ENCODE peak calls at places on chromosomes 2 and 18, in eight cellular contexts. One of them, this sample, is unnamed.

GRCh38 chr2:3246928-3247714 is 130.5 kb downstream of the EIPR1 start:
- DNase-seq in transverse colon: no peak
- DNase-seq in heart left ventricle: no peak
- DNase-seq in right cardiac atrium: no peak
- DNase-seq in cardiac muscle cell: no peak
- DNase-seq in H9: no peak
- DNase-seq in substantia nigra: no peak
- DNase-seq in hepatocyte: peak; percentile 4
- DNase-seq in this sample: no peak

GRCh38 chr18:80200171-80200931 is 47.0 kb downstream of the PARD6G start:
- DNase-seq in transverse colon: no peak
- DNase-seq in heart left ventricle: no peak
- DNase-seq in right cardiac atrium: no peak
- DNase-seq in cardiac muscle cell: peak; percentile 10
- DNase-seq in H9: peak; percentile 54
- DNase-seq in substantia nigra: peak; percentile 36
- DNase-seq in hepatocyte: peak; percentile 39
- DNase-seq in this sample: peak; percentile 47

GRCh38 chr2:80238692-80239469 is 65.7 kb downstream of the LRRTM1 start:
- DNase-seq in transverse colon: peak; percentile 58
- DNase-seq in heart left ventricle: no peak
- DNase-seq in right cardiac atrium: no peak
- DNase-seq in cardiac muscle cell: peak; percentile 6
- DNase-seq in H9: peak; percentile 43
- DNase-seq in substantia nigra: peak; percentile 3
- DNase-seq in hepatocyte: peak; percentile 43
- DNase-seq in this sample: peak; percentile 30

GRCh38 chr2:11692966-11693521 is 23.0 kb upstream of the NTSR2 start:
- DNase-seq in transverse colon: peak; percentile 77
- DNase-seq in heart left ventricle: peak; percentile 50
- DNase-seq in right cardiac atrium: no peak
- DNase-seq in cardiac muscle cell: peak; percentile 73
- DNase-seq in H9: peak; percentile 71
- DNase-seq in substantia nigra: peak; percentile 43
- DNase-seq in hepatocyte: peak; percentile 92
- DNase-seq in this sample: peak; percentile 29

GRCh38 chr18:59383831-59384230 is 24.8 kb upstream of the LMAN1 start:
- DNase-seq in transverse colon: no peak
- DNase-seq in heart left ventricle: no peak
- DNase-seq in right cardiac atrium: no peak
- DNase-seq in cardiac muscle cell: no peak
- DNase-seq in H9: no peak
- DNase-seq in substantia nigra: no peak
- DNase-seq in hepatocyte: no peak
- DNase-seq in this sample: no peak

GRCh38 chr18:79479114-79479760 is 83.5 kb downstream of the NFATC1 start:
- DNase-seq in transverse colon: no peak
- DNase-seq in heart left ventricle: peak; percentile 23
- DNase-seq in right cardiac atrium: peak; percentile 49
- DNase-seq in cardiac muscle cell: no peak
- DNase-seq in H9: no peak
- DNase-seq in substantia nigra: no peak
- DNase-seq in hepatocyte: no peak
- DNase-seq in this sample: no peak

GRCh38 chr18:45066868-45067267 is 386.2 kb downstream of the SETBP1 start:
- DNase-seq in transverse colon: no peak
- DNase-seq in heart left ventricle: peak; percentile 72
- DNase-seq in right cardiac atrium: no peak
- DNase-seq in cardiac muscle cell: peak; percentile 12
- DNase-seq in H9: no peak
- DNase-seq in substantia nigra: no peak
- DNase-seq in hepatocyte: no peak
- DNase-seq in this sample: no peak

GRCh38 chr2:47041891-47042684 is 113.0 kb downstream of the STPG4 start:
- DNase-seq in transverse colon: no peak
- DNase-seq in heart left ventricle: no peak
- DNase-seq in right cardiac atrium: no peak
- DNase-seq in cardiac muscle cell: no peak
- DNase-seq in H9: no peak
- DNase-seq in substantia nigra: no peak
- DNase-seq in hepatocyte: no peak
- DNase-seq in this sample: no peak

GRCh38 chr2:189379287-189379630 is 62.0 kb upstream of the WDR75 start:
- DNase-seq in transverse colon: no peak
- DNase-seq in heart left ventricle: no peak
- DNase-seq in right cardiac atrium: no peak
- DNase-seq in cardiac muscle cell: peak; percentile 52
- DNase-seq in H9: no peak
- DNase-seq in substantia nigra: no peak
- DNase-seq in hepatocyte: peak; percentile 13
- DNase-seq in this sample: no peak

GRCh38 chr2:100141906-100142305 is 484 bp downstream of the AFF3 start:
- DNase-seq in transverse colon: no peak
- DNase-seq in heart left ventricle: no peak
- DNase-seq in right cardiac atrium: no peak
- DNase-seq in cardiac muscle cell: no peak
- DNase-seq in H9: no peak
- DNase-seq in substantia nigra: no peak
- DNase-seq in hepatocyte: no peak
- DNase-seq in this sample: no peak

GRCh38 chr18:72823345-72823744 is 44.4 kb downstream of the NETO1 start:
- DNase-seq in transverse colon: no peak
- DNase-seq in heart left ventricle: no peak
- DNase-seq in right cardiac atrium: no peak
- DNase-seq in cardiac muscle cell: no peak
- DNase-seq in H9: no peak
- DNase-seq in substantia nigra: no peak
- DNase-seq in hepatocyte: no peak
- DNase-seq in this sample: no peak

GRCh38 chr2:190912731-190913130 is 32.1 kb downstream of the GLS start:
- DNase-seq in transverse colon: no peak
- DNase-seq in heart left ventricle: no peak
- DNase-seq in right cardiac atrium: no peak
- DNase-seq in cardiac muscle cell: peak; percentile 61
- DNase-seq in H9: no peak
- DNase-seq in substantia nigra: no peak
- DNase-seq in hepatocyte: no peak
- DNase-seq in this sample: no peak

GRCh38 chr2:234291765-234292204 is 205.1 kb downstream of the ARL4C start:
- DNase-seq in transverse colon: peak; percentile 75
- DNase-seq in heart left ventricle: peak; percentile 65
- DNase-seq in right cardiac atrium: peak; percentile 59
- DNase-seq in cardiac muscle cell: peak; percentile 80
- DNase-seq in H9: no peak
- DNase-seq in substantia nigra: no peak
- DNase-seq in hepatocyte: peak; percentile 52
- DNase-seq in this sample: no peak

GRCh38 chr2:234290671-234291070 is 206.2 kb downstream of the ARL4C start:
- DNase-seq in transverse colon: peak; percentile 60
- DNase-seq in heart left ventricle: peak; percentile 36
- DNase-seq in right cardiac atrium: peak; percentile 65
- DNase-seq in cardiac muscle cell: no peak
- DNase-seq in H9: no peak
- DNase-seq in substantia nigra: no peak
- DNase-seq in hepatocyte: no peak
- DNase-seq in this sample: no peak

GRCh38 chr2:234292205-234292954 is 204.5 kb downstream of the ARL4C start:
- DNase-seq in transverse colon: peak; percentile 33
- DNase-seq in heart left ventricle: no peak
- DNase-seq in right cardiac atrium: no peak
- DNase-seq in cardiac muscle cell: peak; percentile 90
- DNase-seq in H9: no peak
- DNase-seq in substantia nigra: no peak
- DNase-seq in hepatocyte: no peak
- DNase-seq in this sample: no peak

GRCh38 chr2:234292955-234293228 is 204.0 kb downstream of the ARL4C start:
- DNase-seq in transverse colon: no peak
- DNase-seq in heart left ventricle: no peak
- DNase-seq in right cardiac atrium: no peak
- DNase-seq in cardiac muscle cell: no peak
- DNase-seq in H9: no peak
- DNase-seq in substantia nigra: no peak
- DNase-seq in hepatocyte: no peak
- DNase-seq in this sample: no peak

GRCh38 chr2:234293973-234294372 is 202.9 kb downstream of the ARL4C start:
- DNase-seq in transverse colon: no peak
- DNase-seq in heart left ventricle: no peak
- DNase-seq in right cardiac atrium: no peak
- DNase-seq in cardiac muscle cell: no peak
- DNase-seq in H9: peak; percentile 47
- DNase-seq in substantia nigra: no peak
- DNase-seq in hepatocyte: no peak
- DNase-seq in this sample: no peak
- H3K27ac ChIP-seq in transverse colon: peak overlapping the region; percentile 51
- H3K27ac ChIP-seq in heart left ventricle: no peak overlapping the region
- H3K27ac ChIP-seq in right cardiac atrium: no peak overlapping the region
- H3K27ac ChIP-seq in cardiac muscle cell: no peak overlapping the region
- H3K27ac ChIP-seq in H9: no peak overlapping the region
- H3K27ac ChIP-seq in substantia nigra: no peak overlapping the region
- H3K27ac ChIP-seq in hepatocyte: no peak overlapping the region
- H3K27ac ChIP-seq in this sample: no peak overlapping the region

DNA sequence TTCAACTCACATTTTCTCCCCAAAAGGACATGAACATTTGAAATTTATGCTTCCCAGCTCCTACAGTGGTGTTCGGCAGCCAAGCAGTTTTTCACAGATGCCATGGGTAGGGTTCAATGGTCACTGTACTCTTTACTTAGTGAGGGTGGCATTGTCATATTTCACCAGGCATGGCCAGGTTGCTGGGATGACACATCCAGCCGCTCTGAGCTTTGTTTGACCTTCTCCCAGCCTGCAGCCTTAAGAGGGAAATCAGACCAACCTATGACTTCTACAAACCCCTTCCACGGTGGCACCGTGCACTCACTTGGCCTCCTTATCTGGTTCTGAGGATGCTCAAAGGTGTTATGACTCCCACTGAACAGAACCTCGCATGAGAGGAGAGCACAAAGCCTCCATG is 108.4 kb upstream of the SH3BP4 start:
- DNase-seq in transverse colon: no peak
- DNase-seq in heart left ventricle: no peak
- DNase-seq in right cardiac atrium: no peak
- DNase-seq in cardiac muscle cell: no peak
- DNase-seq in H9: no peak
- DNase-seq in substantia nigra: no peak
- DNase-seq in hepatocyte: no peak
- DNase-seq in this sample: no peak
- H3K27ac ChIP-seq in transverse colon: no peak overlapping the region
- H3K27ac ChIP-seq in heart left ventricle: no peak overlapping the region
- H3K27ac ChIP-seq in right cardiac atrium: no peak overlapping the region
- H3K27ac ChIP-seq in cardiac muscle cell: no peak overlapping the region
- H3K27ac ChIP-seq in H9: no peak overlapping the region
- H3K27ac ChIP-seq in substantia nigra: no peak overlapping the region
- H3K27ac ChIP-seq in hepatocyte: no peak overlapping the region
- H3K27ac ChIP-seq in this sample: no peak overlapping the region

DNA sequence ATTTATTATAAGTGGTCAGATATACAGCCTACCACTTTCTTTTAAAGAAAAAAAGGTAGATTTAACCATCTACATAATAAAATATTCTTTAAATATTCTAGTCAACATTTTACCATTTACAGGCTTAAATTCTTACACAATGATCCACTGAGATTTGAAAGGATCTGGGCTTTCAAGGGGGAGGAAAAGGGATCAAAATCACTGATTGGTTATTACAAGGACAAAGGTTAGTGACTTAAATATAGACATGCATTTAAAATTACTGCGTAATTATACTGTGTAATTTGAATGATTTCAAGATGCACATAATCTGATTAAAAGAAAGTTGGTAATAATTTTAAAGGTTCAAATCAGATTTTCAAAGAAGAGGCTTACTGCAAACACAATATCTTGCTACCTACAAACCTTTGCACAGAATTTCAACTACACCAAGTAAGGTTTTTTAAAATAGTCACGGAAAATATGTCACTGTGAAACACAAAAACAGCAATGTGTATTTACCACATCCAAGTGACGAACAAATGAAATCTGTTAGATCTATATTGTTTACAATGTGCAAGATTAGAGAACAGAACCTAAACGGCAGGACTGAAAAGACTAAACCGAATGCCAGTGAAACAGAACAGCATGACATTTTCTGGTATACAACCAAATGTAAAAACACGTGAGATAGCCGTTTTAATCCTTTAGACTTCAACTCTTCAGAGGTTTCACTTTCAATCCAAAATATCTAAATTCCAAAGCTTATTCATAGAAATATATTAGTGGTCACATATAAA is 40.8 kb downstream of the RTN4 start:
- DNase-seq in transverse colon: no peak
- DNase-seq in heart left ventricle: no peak
- DNase-seq in right cardiac atrium: no peak
- DNase-seq in cardiac muscle cell: no peak
- DNase-seq in H9: no peak
- DNase-seq in substantia nigra: no peak
- DNase-seq in hepatocyte: no peak
- DNase-seq in this sample: no peak
- H3K27ac ChIP-seq in transverse colon: peak overlapping the region; percentile 82
- H3K27ac ChIP-seq in heart left ventricle: no peak overlapping the region
- H3K27ac ChIP-seq in right cardiac atrium: no peak overlapping the region
- H3K27ac ChIP-seq in cardiac muscle cell: no peak overlapping the region
- H3K27ac ChIP-seq in H9: no peak overlapping the region
- H3K27ac ChIP-seq in substantia nigra: peak overlapping the region; percentile 11
- H3K27ac ChIP-seq in hepatocyte: peak overlapping the region; percentile 81
- H3K27ac ChIP-seq in this sample: peak overlapping the region; percentile 79

GRCh38 chr2:134245340-134245984 is 8.4 kb upstream of the MGAT5 start:
- DNase-seq in transverse colon: peak; percentile 84
- DNase-seq in heart left ventricle: peak; percentile 78
- DNase-seq in right cardiac atrium: peak; percentile 82
- DNase-seq in cardiac muscle cell: peak; percentile 82
- DNase-seq in H9: peak; percentile 62
- DNase-seq in substantia nigra: peak; percentile 81
- DNase-seq in hepatocyte: peak; percentile 87
- DNase-seq in this sample: no peak
- H3K27ac ChIP-seq in transverse colon: no peak overlapping the region
- H3K27ac ChIP-seq in heart left ventricle: no peak overlapping the region
- H3K27ac ChIP-seq in right cardiac atrium: no peak overlapping the region
- H3K27ac ChIP-seq in cardiac muscle cell: no peak overlapping the region
- H3K27ac ChIP-seq in H9: no peak overlapping the region
- H3K27ac ChIP-seq in substantia nigra: peak overlapping the region; percentile 35
- H3K27ac ChIP-seq in hepatocyte: no peak overlapping the region
- H3K27ac ChIP-seq in this sample: no peak overlapping the region

DNA sequence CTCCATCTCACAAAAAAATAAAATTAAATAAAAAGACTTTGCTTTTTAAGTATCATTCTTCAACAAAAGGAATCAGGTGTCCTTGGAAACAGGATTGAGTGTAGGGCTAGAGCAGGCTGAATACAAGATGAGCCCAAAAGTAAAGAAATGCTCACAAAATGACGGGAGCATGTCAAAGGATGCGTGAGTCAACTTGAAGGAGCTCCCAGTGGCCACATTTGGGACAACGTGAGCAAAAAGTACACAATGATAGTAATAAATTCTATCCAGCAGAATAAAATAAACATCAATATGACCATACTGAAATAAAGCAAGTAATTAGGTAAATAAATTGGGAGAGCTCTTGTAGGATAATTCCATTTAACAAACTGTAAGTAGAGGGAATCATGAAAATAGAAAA is 220.7 kb downstream of the PHLPP1 start:
- DNase-seq in transverse colon: no peak
- DNase-seq in heart left ventricle: no peak
- DNase-seq in right cardiac atrium: no peak
- DNase-seq in cardiac muscle cell: no peak
- DNase-seq in H9: no peak
- DNase-seq in substantia nigra: no peak
- DNase-seq in hepatocyte: no peak
- DNase-seq in this sample: no peak
- H3K27ac ChIP-seq in transverse colon: no peak overlapping the region
- H3K27ac ChIP-seq in heart left ventricle: no peak overlapping the region
- H3K27ac ChIP-seq in right cardiac atrium: no peak overlapping the region
- H3K27ac ChIP-seq in cardiac muscle cell: no peak overlapping the region
- H3K27ac ChIP-seq in H9: no peak overlapping the region
- H3K27ac ChIP-seq in substantia nigra: peak overlapping the region; percentile 31
- H3K27ac ChIP-seq in hepatocyte: no peak overlapping the region
- H3K27ac ChIP-seq in this sample: no peak overlapping the region

This sample was measured in caudate nucleus.